ENCODE peak calls at places on chromosomes 11 and 22, in ten cellular contexts. R, W, N, T, O, U, D, G, X and K are unnamed samples.

GRCh38 chr11:102560555-102561011 is 30.0 kb upstream of the MMP7 start:
- DNase-seq in R (no peak), W (no peak), N (peak; percentile 41), T (no peak), O (peak; percentile 55), U (no peak), D (peak; percentile 38), G (no peak), X (no peak), K (no peak)

GRCh38 chr11:15816996-15817395 is 539.4 kb downstream of the SOX6 start:
- DNase-seq in R (no peak), W (no peak), N (peak; percentile 31), T (no peak), O (no peak), U (no peak), D (no peak), G (no peak), X (no peak), K (no peak)

GRCh38 chr11:121449123-121449522 is 3.0 kb upstream of the SORL1 start:
- DNase-seq in R (no peak), W (no peak), N (no peak), T (no peak), O (no peak), U (no peak), D (no peak), G (no peak), X (no peak), K (no peak)

GRCh38 chr11:62012451-62013265 is 45.2 kb upstream of the FTH1 start:
- DNase-seq in R (no peak), W (no peak), N (peak; percentile 51), T (no peak), O (no peak), U (no peak), D (no peak), G (no peak), X (no peak), K (peak; percentile 64)

GRCh38 chr22:20249797-20250354 is 18.2 kb downstream of the RTN4R start:
- DNase-seq in R (no peak), W (no peak), N (no peak), T (no peak), O (no peak), U (peak; percentile 39), D (no peak), G (no peak), X (no peak), K (no peak)

GRCh38 chr11:17250561-17251350 is 25.8 kb upstream of the NUCB2 start:
- DNase-seq in R (no peak), W (no peak), N (peak; percentile 42), T (no peak), O (no peak), U (no peak), D (no peak), G (no peak), X (no peak), K (no peak)

GRCh38 chr11:46105134-46105628 is 16.1 kb downstream of the PHF21A start:
- DNase-seq in R (no peak), W (no peak), N (no peak), T (no peak), O (no peak), U (no peak), D (no peak), G (no peak), X (no peak), K (no peak)

GRCh38 chr22:27576815-27577564 is 224.6 kb downstream of the MN1 start:
- DNase-seq in R (no peak), W (no peak), N (peak; percentile 21), T (no peak), O (no peak), U (peak; percentile 75), D (no peak), G (no peak), X (no peak), K (peak; percentile 16)

GRCh38 chr22:38313384-38313955 is 3.8 kb downstream of the CSNK1E start:
- DNase-seq in R (no peak), W (no peak), N (peak; percentile 89), T (no peak), O (no peak), U (peak; percentile 85), D (peak; percentile 67), G (no peak), X (no peak), K (peak; percentile 85)

GRCh38 chr11:115276182-115276581 is 228.0 kb downstream of the CADM1 start:
- DNase-seq in R (no peak), W (no peak), N (no peak), T (no peak), O (no peak), U (no peak), D (no peak), G (no peak), X (no peak), K (no peak)

GRCh38 chr22:29215012-29215860 is 9.5 kb downstream of the EMID1 start:
- DNase-seq in R (no peak), W (peak; percentile 26), N (no peak), T (no peak), O (no peak), U (no peak), D (no peak), G (no peak), X (no peak), K (peak; percentile 66)

GRCh38 chr11:86769219-86769618 is 31.1 kb upstream of the PRSS23 start:
- DNase-seq in R (no peak), W (no peak), N (no peak), T (no peak), O (no peak), U (no peak), D (no peak), G (no peak), X (no peak), K (no peak)

DNA sequence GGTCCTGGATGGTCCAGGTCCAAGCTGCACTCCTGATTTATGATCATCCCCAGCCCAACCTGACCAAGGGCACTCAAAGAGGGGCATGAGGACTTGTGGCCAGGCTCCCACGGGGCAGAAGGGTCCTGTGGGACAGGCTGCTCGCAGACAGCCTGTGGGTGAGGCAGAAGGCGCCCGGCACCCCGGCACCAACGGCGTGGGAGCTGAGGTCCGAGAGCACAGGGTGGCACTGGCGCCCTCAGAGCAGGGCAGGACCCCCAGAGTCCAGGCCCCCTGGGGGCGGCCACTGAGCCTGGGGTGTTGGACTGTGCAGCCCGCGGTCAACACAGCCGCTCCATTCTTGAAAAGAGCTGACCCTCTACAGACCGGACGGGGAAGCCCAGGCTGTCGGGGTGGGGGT is 3.3 kb downstream of the IL17REL start:
- DNase-seq in R (no peak), W (no peak), N (no peak), T (no peak), O (no peak), U (no peak), D (no peak), G (no peak), X (no peak), K (no peak)
- H3K27me3 ChIP-seq in R (peaks cover 22% of the 10 kb centered on the region), W (peaks cover 15% of the 10 kb centered on the region), N (peaks cover 21% of the 10 kb centered on the region), T (peaks cover 61% of the 10 kb centered on the region), O (peaks cover 2% of the 10 kb centered on the region), U (peaks cover 50% of the 10 kb centered on the region), D (peaks cover 64% of the 10 kb centered on the region), G (peaks cover 56% of the 10 kb centered on the region), X (peaks cover 11% of the 10 kb centered on the region), K (peaks cover 50% of the 10 kb centered on the region)

GRCh38 chr11:64025205-64025604 is 10.5 kb upstream of the FLRT1 start:
- DNase-seq in R (no peak), W (no peak), N (no peak), T (no peak), O (no peak), U (no peak), D (no peak), G (peak; percentile 43), X (no peak), K (no peak)

GRCh38 chr11:64026575-64027213 is 9.0 kb upstream of the FLRT1 start:
- DNase-seq in R (no peak), W (no peak), N (no peak), T (no peak), O (no peak), U (no peak), D (no peak), G (no peak), X (no peak), K (no peak)

GRCh38 chr11:64031001-64031400 is 4.7 kb upstream of the FLRT1 start:
- DNase-seq in R (no peak), W (no peak), N (no peak), T (no peak), O (no peak), U (no peak), D (no peak), G (no peak), X (no peak), K (no peak)

GRCh38 chr11:64028398-64029115 is 7.2 kb upstream of the FLRT1 start:
- DNase-seq in R (no peak), W (no peak), N (no peak), T (no peak), O (no peak), U (no peak), D (no peak), G (peak; percentile 89), X (no peak), K (no peak)

DNA sequence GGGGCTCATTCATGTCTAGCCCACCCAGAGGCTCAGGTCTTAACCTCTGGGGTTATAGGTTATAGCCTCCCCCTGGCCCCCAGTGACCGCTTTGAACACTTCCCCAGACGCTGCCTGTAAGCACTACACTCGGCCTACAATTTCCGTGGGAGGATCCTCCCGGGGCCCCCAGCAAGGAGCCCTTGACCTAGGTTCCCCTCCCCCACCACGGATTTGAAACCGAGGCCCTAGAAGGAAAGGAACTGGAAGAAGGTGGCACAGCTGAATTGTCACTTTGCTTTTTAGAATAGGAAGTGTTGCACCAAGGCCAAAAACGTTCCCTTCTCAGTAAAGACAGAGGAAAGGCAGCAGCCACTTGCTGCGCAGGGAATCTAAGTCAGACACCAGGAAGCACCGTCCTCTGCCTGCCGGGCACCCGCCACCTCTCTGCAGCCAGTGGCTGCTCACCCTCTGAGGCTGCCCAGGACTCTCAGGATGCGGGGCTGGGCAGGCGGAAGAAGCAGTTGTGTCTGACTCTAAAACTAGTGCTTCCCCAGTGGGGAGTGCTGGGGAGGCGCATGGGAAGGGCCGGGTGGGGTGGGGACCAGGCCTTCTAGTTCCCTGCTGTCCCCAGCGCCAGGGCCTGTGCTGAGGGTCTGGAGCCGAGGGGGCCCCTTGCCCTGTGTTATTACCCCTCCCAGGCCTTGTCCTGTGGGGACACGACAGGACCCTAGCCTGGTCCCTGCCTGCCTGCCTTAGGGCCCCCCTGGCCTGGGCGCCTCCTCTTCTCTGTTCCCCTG is 7.9 kb upstream of the FLRT1 start:
- DNase-seq in R (no peak), W (no peak), N (no peak), T (no peak), O (no peak), U (no peak), D (no peak), G (no peak), X (no peak), K (no peak)
- H3K27me3 ChIP-seq in R (no peaks in the 10 kb centered on the region), W (no peaks in the 10 kb centered on the region), N (peaks cover 4% of the 10 kb centered on the region), T (peaks cover 16% of the 10 kb centered on the region), O (no peaks in the 10 kb centered on the region), U (no peaks in the 10 kb centered on the region), D (peaks cover 30% of the 10 kb centered on the region), G (peaks cover 4% of the 10 kb centered on the region), X (peaks cover 20% of the 10 kb centered on the region), K (peaks cover 21% of the 10 kb centered on the region)

GRCh38 chr11:31813961-31814868 is 3.1 kb upstream of the PAX6 start:
- DNase-seq in R (no peak), W (no peak), N (no peak), T (no peak), O (no peak), U (no peak), D (no peak), G (no peak), X (no peak), K (peak; percentile 67)
- H3K27me3 ChIP-seq in R (peaks cover 92% of the 10 kb centered on the region), W (peaks cover 68% of the 10 kb centered on the region), N (peaks cover 89% of the 10 kb centered on the region), T (peaks cover 100% of the 10 kb centered on the region), O (peaks cover 20% of the 10 kb centered on the region), U (peaks cover 98% of the 10 kb centered on the region), D (peaks cover 100% of the 10 kb centered on the region), G (peaks cover 100% of the 10 kb centered on the region), X (peaks cover 96% of the 10 kb centered on the region), K (peaks cover 100% of the 10 kb centered on the region)

GRCh38 chr11:64690235-64690634 is 32.8 kb downstream of the NRXN2 start:
- DNase-seq in R (no peak), W (no peak), N (no peak), T (no peak), O (no peak), U (peak; percentile 50), D (no peak), G (no peak), X (no peak), K (no peak)
- H3K27me3 ChIP-seq in R (peaks cover 4% of the 10 kb centered on the region), W (no peaks in the 10 kb centered on the region), N (peaks cover 19% of the 10 kb centered on the region), T (peaks cover 30% of the 10 kb centered on the region), O (no peaks in the 10 kb centered on the region), U (peaks cover 19% of the 10 kb centered on the region), D (peaks cover 26% of the 10 kb centered on the region), G (peaks cover 42% of the 10 kb centered on the region), X (peaks cover 24% of the 10 kb centered on the region), K (no peaks in the 10 kb centered on the region)